ENCODE peak calls at places on chromosomes 16 and 17, in ten cellular contexts. H, K, U, S, I, D, L, T, O and A are unnamed samples.

GRCh38 chr17:78899361-78900260 is 3.4 kb downstream of the CEP295NL start:
- DNase-seq in H (no peak), K (no peak), U (peak), S (no peak), I (no peak), D (peak), L (peak), T (peak), O (no peak), A (no peak)

GRCh38 chr16:10981697-10982216 is 37.4 kb downstream of the CLEC16A start:
- DNase-seq in H (no peak), K (no peak), U (peak), S (no peak), I (peak), D (peak), L (no peak), T (no peak), O (no peak), A (no peak)

GRCh38 chr17:59504821-59505220 is 60.6 kb upstream of the DHX40 start:
- DNase-seq in H (no peak), K (no peak), U (no peak), S (no peak), I (no peak), D (no peak), L (no peak), T (no peak), O (no peak), A (no peak)

GRCh38 chr17:15290605-15291004 is 25.5 kb upstream of the PMP22 start:
- DNase-seq in H (no peak), K (no peak), U (peak), S (no peak), I (no peak), D (no peak), L (no peak), T (no peak), O (peak), A (no peak)

GRCh38 chr16:56625943-56626654 is 518 bp downstream of the MT1E start:
- DNase-seq in H (no peak), K (peak), U (peak), S (no peak), I (no peak), D (no peak), L (no peak), T (peak), O (peak), A (no peak)

GRCh38 chr17:1730345-1731193 is 6.1 kb downstream of the WDR81 start:
- DNase-seq in H (no peak), K (peak), U (peak), S (no peak), I (no peak), D (no peak), L (peak), T (peak), O (peak), A (no peak)

GRCh38 chr17:9350083-9350482 is 225.5 kb downstream of the STX8 start:
- DNase-seq in H (no peak), K (no peak), U (peak), S (no peak), I (no peak), D (no peak), L (peak), T (no peak), O (peak), A (no peak)

GRCh38 chr16:52251495-52251894 is 295.4 kb downstream of the TOX3 start:
- DNase-seq in H (no peak), K (no peak), U (peak), S (no peak), I (no peak), D (no peak), L (peak), T (no peak), O (no peak), A (no peak)